ENCODE peak calls at places on chromosomes 12 and 14, in five cellular contexts. One of them, this sample, is unnamed.

GRCh38 chr12:24661657-24662096 is 287.2 kb downstream of the BCAT1 start:
- DNase-seq in ACHN: peak; percentile 54
- DNase-seq in AG09309: peak; percentile 37
- DNase-seq in cardiac muscle cell: no peak
- DNase-seq in activated naive CD8-positive, alpha-beta T cell treated with anti-CD3 and anti-CD28 coated beads, Interleukin-2, amount 10 ng/mL, durations not matched to agents 7 days and 5 days: no peak
- DNase-seq in this sample: no peak

GRCh38 chr12:120234643-120235368 is 30.7 kb downstream of the PXN start:
- DNase-seq in AG09309: peak; percentile 86
- DNase-seq in cardiac muscle cell: peak; percentile 45
- DNase-seq in activated naive CD8-positive, alpha-beta T cell treated with anti-CD3 and anti-CD28 coated beads, Interleukin-2, amount 10 ng/mL, durations not matched to agents 7 days and 5 days: no peak
- DNase-seq in ACHN: peak; percentile 99
- DNase-seq in this sample: no peak

GRCh38 chr14:104140463-104141331 is 2.3 kb downstream of the KIF26A start:
- DNase-seq in AG09309: no peak
- DNase-seq in activated naive CD8-positive, alpha-beta T cell treated with anti-CD3 and anti-CD28 coated beads, Interleukin-2, amount 10 ng/mL, durations not matched to agents 7 days and 5 days: peak; percentile 28
- DNase-seq in ACHN: no peak
- DNase-seq in cardiac muscle cell: no peak
- DNase-seq in this sample: no peak

GRCh38 chr12:18546399-18546798 is 191.4 kb downstream of the PLCZ1 start:
- DNase-seq in ACHN: no peak
- DNase-seq in activated naive CD8-positive, alpha-beta T cell treated with anti-CD3 and anti-CD28 coated beads, Interleukin-2, amount 10 ng/mL, durations not matched to agents 7 days and 5 days: no peak
- DNase-seq in cardiac muscle cell: peak; percentile 13
- DNase-seq in AG09309: no peak
- DNase-seq in this sample: no peak

GRCh38 chr12:90575995-90576394 is 379.0 kb downstream of the CCER1 start:
- DNase-seq in cardiac muscle cell: peak; percentile 14
- DNase-seq in activated naive CD8-positive, alpha-beta T cell treated with anti-CD3 and anti-CD28 coated beads, Interleukin-2, amount 10 ng/mL, durations not matched to agents 7 days and 5 days: no peak
- DNase-seq in ACHN: no peak
- DNase-seq in AG09309: no peak
- DNase-seq in this sample: no peak

GRCh38 chr14:54572316-54572715 is 5.4 kb downstream of the SAMD4A start:
- DNase-seq in cardiac muscle cell: peak; percentile 53
- DNase-seq in ACHN: peak; percentile 53
- DNase-seq in activated naive CD8-positive, alpha-beta T cell treated with anti-CD3 and anti-CD28 coated beads, Interleukin-2, amount 10 ng/mL, durations not matched to agents 7 days and 5 days: no peak
- DNase-seq in AG09309: no peak
- DNase-seq in this sample: no peak

GRCh38 chr12:96401061-96401871 is 1.0 kb upstream of the CDK17 start:
- DNase-seq in cardiac muscle cell: peak; percentile 4
- DNase-seq in AG09309: no peak
- DNase-seq in activated naive CD8-positive, alpha-beta T cell treated with anti-CD3 and anti-CD28 coated beads, Interleukin-2, amount 10 ng/mL, durations not matched to agents 7 days and 5 days: peak; percentile 49
- DNase-seq in ACHN: peak; percentile 94
- DNase-seq in this sample: peak; percentile 85

GRCh38 chr12:3107954-3108353 is 30.8 kb downstream of the TSPAN9 start:
- DNase-seq in activated naive CD8-positive, alpha-beta T cell treated with anti-CD3 and anti-CD28 coated beads, Interleukin-2, amount 10 ng/mL, durations not matched to agents 7 days and 5 days: no peak
- DNase-seq in ACHN: no peak
- DNase-seq in AG09309: no peak
- DNase-seq in cardiac muscle cell: no peak
- DNase-seq in this sample: no peak

GRCh38 chr12:52362118-52362726 is 5.1 kb downstream of the KRT85 start:
- DNase-seq in AG09309: no peak
- DNase-seq in cardiac muscle cell: no peak
- DNase-seq in activated naive CD8-positive, alpha-beta T cell treated with anti-CD3 and anti-CD28 coated beads, Interleukin-2, amount 10 ng/mL, durations not matched to agents 7 days and 5 days: peak; percentile 39
- DNase-seq in ACHN: no peak
- DNase-seq in this sample: no peak

GRCh38 chr12:66275040-66275439 is 27.3 kb upstream of the HELB start:
- DNase-seq in ACHN: no peak
- DNase-seq in activated naive CD8-positive, alpha-beta T cell treated with anti-CD3 and anti-CD28 coated beads, Interleukin-2, amount 10 ng/mL, durations not matched to agents 7 days and 5 days: no peak
- DNase-seq in AG09309: no peak
- DNase-seq in cardiac muscle cell: no peak
- DNase-seq in this sample: no peak

GRCh38 chr12:121326996-121327674 is 25.1 kb downstream of the ANAPC5 start:
- DNase-seq in activated naive CD8-positive, alpha-beta T cell treated with anti-CD3 and anti-CD28 coated beads, Interleukin-2, amount 10 ng/mL, durations not matched to agents 7 days and 5 days: no peak
- DNase-seq in ACHN: no peak
- DNase-seq in cardiac muscle cell: no peak
- DNase-seq in AG09309: no peak
- DNase-seq in this sample: no peak

GRCh38 chr12:75725505-75726120 is 214.2 kb upstream of the KRR1 start:
- DNase-seq in cardiac muscle cell: no peak
- DNase-seq in AG09309: no peak
- DNase-seq in activated naive CD8-positive, alpha-beta T cell treated with anti-CD3 and anti-CD28 coated beads, Interleukin-2, amount 10 ng/mL, durations not matched to agents 7 days and 5 days: no peak
- DNase-seq in ACHN: peak; percentile 90
- DNase-seq in this sample: no peak

GRCh38 chr12:66453111-66453510 is 150.8 kb downstream of the HELB start:
- DNase-seq in activated naive CD8-positive, alpha-beta T cell treated with anti-CD3 and anti-CD28 coated beads, Interleukin-2, amount 10 ng/mL, durations not matched to agents 7 days and 5 days: no peak
- DNase-seq in AG09309: no peak
- DNase-seq in ACHN: no peak
- DNase-seq in cardiac muscle cell: no peak
- DNase-seq in this sample: no peak

GRCh38 chr14:99174081-99174851 is 97.7 kb downstream of the BCL11B start:
- DNase-seq in ACHN: no peak
- DNase-seq in AG09309: no peak
- DNase-seq in cardiac muscle cell: no peak
- DNase-seq in activated naive CD8-positive, alpha-beta T cell treated with anti-CD3 and anti-CD28 coated beads, Interleukin-2, amount 10 ng/mL, durations not matched to agents 7 days and 5 days: no peak
- DNase-seq in this sample: no peak

GRCh38 chr14:93083898-93084297 is 31.8 kb downstream of the ITPK1 start:
- DNase-seq in activated naive CD8-positive, alpha-beta T cell treated with anti-CD3 and anti-CD28 coated beads, Interleukin-2, amount 10 ng/mL, durations not matched to agents 7 days and 5 days: no peak
- DNase-seq in cardiac muscle cell: no peak
- DNase-seq in ACHN: no peak
- DNase-seq in AG09309: no peak
- DNase-seq in this sample: no peak